ENCODE peak calls at places on chromosomes 11 and 22, in eight cellular contexts. R is nephron progenitor cell; S is activated naive CD4-positive, alpha-beta T cell; V is activated CD4-positive, CD25-positive, alpha-beta regulatory T cell; F is AG10803; T is AG09309; W is T-helper 1 cell; O is RWPE1. N is an unnamed sample.

GRCh38 chr11:124315052-124315451 is 1.3 kb upstream of the OR8D1 start:
- DNase-seq in V (no peak), F (peak), T (no peak), W (no peak), O (no peak), R (no peak), S (no peak), N (no peak)

GRCh38 chr11:68396526-68396925 is 64.0 kb upstream of the PPP6R3 start:
- DNase-seq in V (no peak), R (no peak), O (no peak), S (no peak), T (no peak), F (no peak), W (no peak), N (no peak)

GRCh38 chr22:35564975-35565867 is 24.6 kb downstream of the RASD2 start:
- DNase-seq in V (no peak), S (no peak), O (no peak), T (no peak), F (peak), R (no peak), W (no peak), N (no peak)

GRCh38 chr11:19929655-19930054 is 217.0 kb downstream of the NAV2 start:
- DNase-seq in O (no peak), S (no peak), R (no peak), F (peak), V (no peak), T (no peak), W (no peak), N (no peak)

GRCh38 chr22:47548953-47549740 is 786.7 kb downstream of the TBC1D22A start:
- DNase-seq in W (no peak), F (no peak), S (no peak), O (no peak), V (no peak), T (no peak), R (no peak), N (peak)

GRCh38 chr22:47159592-47159991 is 397.1 kb downstream of the TBC1D22A start:
- DNase-seq in W (no peak), R (no peak), V (no peak), T (no peak), S (no peak), F (no peak), O (no peak), N (no peak)

GRCh38 chr11:125807909-125808308 is 20.0 kb downstream of the PATE3 start:
- DNase-seq in F (peak), R (no peak), O (no peak), T (no peak), S (no peak), V (no peak), W (no peak), N (no peak)

GRCh38 chr11:134207538-134208239 is 16.1 kb downstream of the NCAPD3 start:
- DNase-seq in F (peak), V (peak), W (peak), T (no peak), R (peak), O (no peak), S (peak), N (no peak)

GRCh38 chr11:44404323-44404705 is 94.4 kb upstream of the ALX4 start:
- DNase-seq in T (no peak), R (no peak), V (no peak), O (no peak), F (no peak), S (no peak), W (no peak), N (no peak)

GRCh38 chr11:134528453-134528852 is 116.4 kb upstream of the B3GAT1 start:
- DNase-seq in O (no peak), W (no peak), R (no peak), T (no peak), F (no peak), S (no peak), V (no peak), N (peak)